ENCODE peak calls at places on chromosomes 1 and 21, in six cellular contexts. One of them, this sample, is unnamed.

GRCh38 chr1:162612606-162613400 is 19.5 kb upstream of the DDR2 start:
- DNase-seq in PC-9: no peak
- DNase-seq in transverse colon: no peak
- DNase-seq in IMR-90: peak; percentile 34
- DNase-seq in pancreas: peak; percentile 45
- DNase-seq in cardiac muscle cell: no peak
- DNase-seq in this sample: no peak

GRCh38 chr1:64959973-64960372 is 6.4 kb downstream of the JAK1 start:
- DNase-seq in IMR-90: no peak
- DNase-seq in PC-9: no peak
- DNase-seq in transverse colon: no peak
- DNase-seq in pancreas: no peak
- DNase-seq in cardiac muscle cell: no peak
- DNase-seq in this sample: no peak

GRCh38 chr1:168717906-168718891 is 10.8 kb downstream of the DPT start:
- DNase-seq in PC-9: no peak
- DNase-seq in pancreas: peak; percentile 59
- DNase-seq in cardiac muscle cell: peak; percentile 28
- DNase-seq in transverse colon: no peak
- DNase-seq in IMR-90: no peak
- DNase-seq in this sample: no peak

GRCh38 chr1:203133969-203134725 is 6.6 kb downstream of the ADORA1 start:
- DNase-seq in transverse colon: peak; percentile 23
- DNase-seq in pancreas: no peak
- DNase-seq in cardiac muscle cell: no peak
- DNase-seq in IMR-90: peak; percentile 49
- DNase-seq in PC-9: peak; percentile 75
- DNase-seq in this sample: no peak

GRCh38 chr1:23726669-23727068 is 16.6 kb upstream of the ELOA start:
- DNase-seq in cardiac muscle cell: no peak
- DNase-seq in pancreas: no peak
- DNase-seq in transverse colon: no peak
- DNase-seq in IMR-90: no peak
- DNase-seq in PC-9: no peak
- DNase-seq in this sample: no peak

GRCh38 chr21:28256420-28256831 is 736.3 kb downstream of the LTN1 start:
- DNase-seq in PC-9: no peak
- DNase-seq in cardiac muscle cell: peak; percentile 69
- DNase-seq in pancreas: peak; percentile 33
- DNase-seq in IMR-90: peak; percentile 42
- DNase-seq in transverse colon: no peak
- DNase-seq in this sample: no peak

GRCh38 chr1:198281911-198282310 is 125.1 kb downstream of the NEK7 start:
- DNase-seq in pancreas: no peak
- DNase-seq in transverse colon: no peak
- DNase-seq in IMR-90: no peak
- DNase-seq in cardiac muscle cell: no peak
- DNase-seq in PC-9: no peak
- DNase-seq in this sample: no peak

GRCh38 chr1:151681921-151682320 is 34.7 kb downstream of the CELF3 start:
- DNase-seq in pancreas: no peak
- DNase-seq in IMR-90: peak; percentile 26
- DNase-seq in transverse colon: no peak
- DNase-seq in cardiac muscle cell: no peak
- DNase-seq in PC-9: no peak
- DNase-seq in this sample: no peak

GRCh38 chr1:113242481-113242880 is 147.8 kb upstream of the MAGI3 start:
- DNase-seq in IMR-90: no peak
- DNase-seq in pancreas: no peak
- DNase-seq in cardiac muscle cell: no peak
- DNase-seq in transverse colon: peak; percentile 84
- DNase-seq in PC-9: no peak
- DNase-seq in this sample: peak; percentile 36

GRCh38 chr1:198901280-198901679 is 262.4 kb downstream of the PTPRC start:
- DNase-seq in transverse colon: no peak
- DNase-seq in cardiac muscle cell: no peak
- DNase-seq in IMR-90: no peak
- DNase-seq in pancreas: no peak
- DNase-seq in PC-9: no peak
- DNase-seq in this sample: no peak

GRCh38 chr1:16461681-16462080 is 21.2 kb downstream of the NECAP2 start:
- DNase-seq in PC-9: no peak
- DNase-seq in transverse colon: no peak
- DNase-seq in cardiac muscle cell: no peak
- DNase-seq in IMR-90: no peak
- DNase-seq in pancreas: no peak
- DNase-seq in this sample: no peak

GRCh38 chr1:243477676-243478075 is 221.8 kb downstream of the SDCCAG8 start:
- DNase-seq in transverse colon: no peak
- DNase-seq in pancreas: no peak
- DNase-seq in cardiac muscle cell: no peak
- DNase-seq in PC-9: no peak
- DNase-seq in IMR-90: no peak
- DNase-seq in this sample: no peak

GRCh38 chr1:63064135-63064534 is 258.2 kb upstream of the FOXD3 start:
- DNase-seq in cardiac muscle cell: no peak
- DNase-seq in pancreas: no peak
- DNase-seq in IMR-90: no peak
- DNase-seq in transverse colon: no peak
- DNase-seq in PC-9: no peak
- DNase-seq in this sample: no peak

GRCh38 chr1:174969977-174970376 is 29.8 kb upstream of the CACYBP start:
- DNase-seq in IMR-90: no peak
- DNase-seq in transverse colon: no peak
- DNase-seq in cardiac muscle cell: no peak
- DNase-seq in pancreas: no peak
- DNase-seq in PC-9: no peak
- DNase-seq in this sample: no peak

GRCh38 chr1:174971466-174971865 is 28.3 kb upstream of the CACYBP start:
- DNase-seq in IMR-90: no peak
- DNase-seq in cardiac muscle cell: no peak
- DNase-seq in PC-9: no peak
- DNase-seq in pancreas: no peak
- DNase-seq in transverse colon: no peak
- DNase-seq in this sample: no peak

GRCh38 chr1:174966000-174966572 is 33.7 kb upstream of the CACYBP start:
- DNase-seq in pancreas: no peak
- DNase-seq in IMR-90: no peak
- DNase-seq in transverse colon: no peak
- DNase-seq in cardiac muscle cell: no peak
- DNase-seq in PC-9: peak; percentile 95
- DNase-seq in this sample: no peak

GRCh38 chr1:174967845-174968705 is 31.7 kb upstream of the CACYBP start:
- DNase-seq in transverse colon: no peak
- DNase-seq in IMR-90: no peak
- DNase-seq in PC-9: no peak
- DNase-seq in pancreas: no peak
- DNase-seq in cardiac muscle cell: no peak
- DNase-seq in this sample: no peak

GRCh38 chr1:174968750-174969244 is 30.9 kb upstream of the CACYBP start:
- DNase-seq in cardiac muscle cell: no peak
- DNase-seq in PC-9: peak; percentile 85
- DNase-seq in pancreas: no peak
- DNase-seq in transverse colon: no peak
- DNase-seq in IMR-90: peak; percentile 57
- DNase-seq in this sample: no peak
- H3K27ac ChIP-seq in cardiac muscle cell: no peak overlapping the region
- H3K27ac ChIP-seq in PC-9: peak overlapping the region; percentile 58
- H3K27ac ChIP-seq in pancreas: no peak overlapping the region
- H3K27ac ChIP-seq in transverse colon: peak overlapping the region; percentile 81
- H3K27ac ChIP-seq in IMR-90: no peak overlapping the region
- H3K27ac ChIP-seq in this sample: peak overlapping the region; percentile 80

DNA sequence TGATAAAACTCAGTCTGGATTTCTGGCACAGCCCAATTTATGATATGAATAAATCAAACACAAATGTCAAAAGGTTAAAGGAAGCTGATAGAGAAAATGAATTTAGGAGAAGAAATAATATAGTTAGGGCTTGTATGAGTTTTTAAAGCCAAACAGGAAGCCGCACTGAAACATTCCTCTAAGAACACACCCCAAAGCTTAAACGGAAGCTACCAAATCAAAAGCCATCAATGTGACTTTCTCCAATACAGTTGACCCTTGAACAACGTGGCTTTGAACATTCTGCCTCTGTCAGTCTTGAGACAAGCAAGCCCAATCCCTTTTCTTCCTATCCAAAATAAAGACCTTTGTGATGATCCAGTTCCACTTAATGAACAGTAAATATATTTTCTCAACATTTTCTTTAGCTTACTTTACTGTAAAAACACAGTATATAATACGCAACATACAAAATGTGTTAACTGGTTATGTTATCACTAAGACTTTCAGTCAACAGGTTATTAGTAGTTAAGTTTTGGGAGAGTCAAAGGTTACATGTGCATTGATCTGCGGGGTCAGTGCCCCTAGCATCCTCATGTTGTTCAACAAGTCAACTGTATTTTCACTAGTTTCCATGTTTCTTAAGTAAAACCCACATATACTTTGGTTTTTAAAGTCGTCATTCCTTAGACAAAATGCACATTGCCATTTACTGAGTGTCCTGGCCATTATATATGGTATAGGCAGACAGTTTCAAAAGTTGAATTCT is 11.2 kb downstream of the SERBP1 start:
- DNase-seq in PC-9: no peak
- DNase-seq in transverse colon: no peak
- DNase-seq in IMR-90: no peak
- DNase-seq in cardiac muscle cell: no peak
- DNase-seq in pancreas: no peak
- DNase-seq in this sample: no peak
- H3K36me3 ChIP-seq in PC-9: peaks cover 75% of the 10 kb centered on the region
- H3K36me3 ChIP-seq in transverse colon: peaks cover 83% of the 10 kb centered on the region
- H3K36me3 ChIP-seq in IMR-90: peaks cover 49% of the 10 kb centered on the region
- H3K36me3 ChIP-seq in cardiac muscle cell: peaks cover 86% of the 10 kb centered on the region
- H3K36me3 ChIP-seq in pancreas: peaks cover 84% of the 10 kb centered on the region
- H3K36me3 ChIP-seq in this sample: peaks cover 78% of the 10 kb centered on the region

GRCh38 chr1:20233866-20234265 is 47.5 kb upstream of the PLA2G2C start:
- DNase-seq in cardiac muscle cell: no peak
- DNase-seq in IMR-90: no peak
- DNase-seq in PC-9: no peak
- DNase-seq in transverse colon: no peak
- DNase-seq in pancreas: no peak
- DNase-seq in this sample: no peak

GRCh38 chr1:20237646-20238045 is 51.3 kb upstream of the PLA2G2C start:
- DNase-seq in IMR-90: no peak
- DNase-seq in PC-9: no peak
- DNase-seq in pancreas: no peak
- DNase-seq in cardiac muscle cell: no peak
- DNase-seq in transverse colon: no peak
- DNase-seq in this sample: no peak

GRCh38 chr1:20234761-20235540 is 48.6 kb upstream of the PLA2G2C start:
- DNase-seq in PC-9: peak; percentile 90
- DNase-seq in cardiac muscle cell: no peak
- DNase-seq in IMR-90: no peak
- DNase-seq in transverse colon: no peak
- DNase-seq in pancreas: no peak
- DNase-seq in this sample: no peak

GRCh38 chr1:20229191-20229590 is 42.9 kb upstream of the PLA2G2C start:
- DNase-seq in IMR-90: no peak
- DNase-seq in PC-9: no peak
- DNase-seq in cardiac muscle cell: no peak
- DNase-seq in pancreas: no peak
- DNase-seq in transverse colon: no peak
- DNase-seq in this sample: no peak

DNA sequence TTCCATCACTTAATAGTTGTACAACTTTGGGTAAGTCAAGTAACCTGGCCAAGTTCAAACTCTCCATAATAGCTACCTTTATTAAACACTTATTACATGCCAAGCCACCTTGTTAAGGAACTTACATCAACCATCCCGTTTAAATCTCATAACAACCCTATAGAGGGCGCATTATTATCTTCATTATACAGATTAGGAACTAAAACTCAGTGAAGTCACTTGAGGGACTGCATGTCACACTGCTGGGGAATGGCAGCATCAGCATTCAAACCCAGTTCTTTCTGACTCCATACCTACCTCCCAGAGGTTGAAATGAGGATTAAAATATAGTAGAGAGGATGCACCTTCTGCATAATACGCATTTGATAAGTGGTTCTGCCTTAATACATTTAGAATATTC is 47.1 kb upstream of the PLA2G2C start:
- DNase-seq in PC-9: peak; percentile 64
- DNase-seq in IMR-90: peak; percentile 38
- DNase-seq in cardiac muscle cell: no peak
- DNase-seq in transverse colon: no peak
- DNase-seq in pancreas: no peak
- DNase-seq in this sample: no peak
- TF ChIP-seq CTCF in PC-9: peak; percentile 54
- TF ChIP-seq CTCF in IMR-90: peak; percentile 42
- TF ChIP-seq CTCF in cardiac muscle cell: peak; percentile 43
- TF ChIP-seq CTCF in transverse colon: no peak
- TF ChIP-seq CTCF in pancreas: no peak
- TF ChIP-seq CTCF in this sample: no peak

DNA sequence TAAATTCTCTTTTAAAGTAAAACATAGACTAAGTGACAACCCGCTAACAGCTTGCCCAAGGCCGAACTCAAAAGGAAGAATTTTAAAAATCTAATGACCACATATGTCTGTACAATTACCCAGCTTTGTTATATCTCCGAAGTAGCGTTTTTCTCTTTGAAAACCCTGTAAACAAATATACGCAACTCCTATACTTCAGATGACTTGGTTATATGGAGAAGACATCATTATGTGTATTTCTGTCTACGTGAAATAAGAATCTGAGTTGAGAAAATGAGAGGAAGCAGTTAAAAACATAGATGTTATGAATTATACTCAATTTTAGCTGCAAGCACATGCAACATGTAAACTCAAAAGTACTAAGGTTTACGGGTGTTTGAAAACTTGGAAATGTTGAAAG is 2.0 kb downstream of the PBX1 start:
- DNase-seq in PC-9: no peak
- DNase-seq in transverse colon: no peak
- DNase-seq in pancreas: no peak
- DNase-seq in cardiac muscle cell: no peak
- DNase-seq in IMR-90: no peak
- DNase-seq in this sample: no peak
- H3K27ac ChIP-seq in PC-9: peak overlapping the region; percentile 74
- H3K27ac ChIP-seq in transverse colon: peak overlapping the region; percentile 87
- H3K27ac ChIP-seq in pancreas: peak overlapping the region; percentile 88
- H3K27ac ChIP-seq in cardiac muscle cell: peak overlapping the region; percentile 88
- H3K27ac ChIP-seq in IMR-90: peak overlapping the region; percentile 99
- H3K27ac ChIP-seq in this sample: peak overlapping the region; percentile 88